ENCODE peak calls at places on chromosomes 16 and 17, in four cellular contexts. E, D, C and P are unnamed samples.

GRCh38 chr16:31351937-31352315 is 3.0 kb upstream of the ITGAX start:
- DNase-seq in E (no peak), D (no peak), C (no peak), P (no peak)

GRCh38 chr17:40071720-40072480 is 9.1 kb downstream of the THRA start:
- DNase-seq in E (peak; percentile 76), D (no peak), C (peak; percentile 70), P (no peak)

GRCh38 chr17:28381141-28381825 is 9.8 kb downstream of the SARM1 start:
- DNase-seq in E (peak; percentile 36), D (peak; percentile 94), C (no peak), P (no peak)

GRCh38 chr16:88303890-88304819 is 78.6 kb upstream of the ZNF469 start:
- DNase-seq in E (no peak), D (no peak), C (peak; percentile 73), P (no peak)

GRCh38 chr17:16027708-16028584 is 28.3 kb downstream of the TTC19 start:
- DNase-seq in E (peak; percentile 87), D (no peak), C (peak; percentile 45), P (no peak)

GRCh38 chr17:45873728-45874127 is 20.6 kb upstream of the MAPT start:
- DNase-seq in E (no peak), D (no peak), C (no peak), P (peak; percentile 29)

GRCh38 chr17:55606431-55606830 is 95.2 kb upstream of the SMIM36 start:
- DNase-seq in E (no peak), D (no peak), C (no peak), P (no peak)

GRCh38 chr17:46822388-46822921 is 4.0 kb upstream of the WNT3 start:
- DNase-seq in E (no peak), D (peak; percentile 79), C (no peak), P (no peak)

GRCh38 chr17:48241131-48241591 is 133.6 kb downstream of the SNX11 start:
- DNase-seq in E (peak; percentile 73), D (no peak), C (peak; percentile 32), P (no peak)

GRCh38 chr16:26816266-26816665 is 250.5 kb upstream of the C16orf82 start:
- DNase-seq in E (no peak), D (no peak), C (no peak), P (no peak)

GRCh38 chr17:76382305-76382802 is 2.1 kb upstream of the SPHK1 start:
- DNase-seq in E (peak; percentile 29), D (peak; percentile 79), C (no peak), P (no peak)

GRCh38 chr17:76381633-76382304 is 2.6 kb upstream of the SPHK1 start:
- DNase-seq in E (no peak), D (peak; percentile 33), C (no peak), P (no peak)

GRCh38 chr17:76378548-76379274 is 5.7 kb upstream of the SPHK1 start:
- DNase-seq in E (peak; percentile 44), D (no peak), C (no peak), P (no peak)

GRCh38 chr17:76379275-76379641 is 5.2 kb upstream of the SPHK1 start:
- DNase-seq in E (no peak), D (no peak), C (no peak), P (no peak)

DNA sequence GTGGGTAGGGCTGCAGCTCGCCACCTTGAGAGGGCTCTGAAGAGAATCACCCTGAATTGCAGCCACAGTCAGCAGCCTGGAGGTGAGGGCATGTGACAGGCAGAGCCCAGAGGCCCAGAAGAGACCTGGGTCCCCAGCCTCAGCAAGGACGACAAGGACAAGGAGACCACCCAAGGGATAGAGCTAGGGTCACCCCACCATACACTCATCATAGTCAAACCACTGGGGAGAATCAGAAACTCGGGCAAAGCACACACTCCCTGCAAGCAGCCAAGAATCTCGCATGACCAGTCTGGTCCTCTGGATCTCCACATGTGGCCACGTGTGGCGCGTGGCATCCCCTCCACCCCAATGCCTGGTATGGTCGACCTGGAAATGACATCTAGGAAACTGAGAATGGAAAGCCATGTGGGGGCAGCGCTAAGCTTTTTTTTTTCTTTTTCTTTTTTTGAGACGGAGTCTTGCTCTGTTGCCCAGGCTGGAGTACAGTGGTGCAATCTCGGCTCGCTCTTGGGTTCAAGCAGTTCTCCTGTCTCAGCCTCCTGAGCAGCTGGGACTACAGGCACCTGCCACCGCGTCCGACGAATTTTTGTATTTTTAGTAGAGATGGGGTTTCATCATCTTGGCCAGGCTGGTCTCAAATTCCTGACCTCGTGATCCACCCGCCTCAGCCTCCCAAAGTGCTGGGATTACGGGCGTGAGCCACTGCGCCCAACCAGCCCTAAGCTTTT is 4.6 kb upstream of the SPHK1 start:
- DNase-seq in E (no peak), D (no peak), C (no peak), P (no peak)
- TF ChIP-seq EZH2 in E (no peak), D (no peak), C (no peak), P (no peak)

DNA sequence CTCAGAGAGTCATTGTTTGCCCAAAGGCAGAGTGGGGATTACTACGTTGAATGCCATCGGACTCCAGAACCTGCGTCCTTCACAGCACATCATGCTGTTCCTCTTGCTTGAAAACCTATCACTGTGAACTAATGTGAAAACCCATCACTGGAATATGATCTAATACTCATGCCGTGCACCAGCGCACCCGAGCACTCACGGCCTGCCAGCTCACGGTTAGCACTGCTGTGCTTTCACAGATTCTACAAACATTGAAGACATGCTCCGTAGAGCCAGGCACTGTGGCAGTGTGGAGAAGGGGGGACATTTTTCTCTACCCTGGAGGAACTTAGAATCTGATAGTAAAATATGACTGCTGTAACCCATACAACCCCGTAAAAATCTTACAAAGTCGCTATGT is 350.4 kb downstream of the C16orf95 start:
- DNase-seq in E (no peak), D (no peak), C (no peak), P (no peak)
- H3K4me2 ChIP-seq in E (no peak overlapping the region), D (no peak overlapping the region), C (no peak overlapping the region), P (no peak overlapping the region)

DNA sequence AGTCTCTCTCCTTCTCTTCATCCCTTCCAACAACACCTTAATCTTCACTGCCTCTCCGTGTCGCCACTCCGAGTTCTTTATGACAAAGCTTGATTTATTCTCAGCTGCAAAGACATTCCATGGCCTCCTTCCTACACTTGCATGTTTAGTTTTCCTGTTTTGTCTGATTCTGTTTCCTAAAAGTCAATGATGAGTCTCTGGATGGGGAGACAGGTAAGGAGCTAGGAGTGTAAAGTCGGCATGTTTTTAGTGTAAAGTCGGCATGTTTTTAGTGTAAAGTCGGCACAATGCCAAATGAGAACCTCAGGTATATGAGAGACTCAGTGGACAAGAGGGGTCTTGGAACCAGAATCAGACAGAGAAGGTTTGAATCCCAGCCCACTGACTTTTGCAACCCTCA is 362.3 kb upstream of the EEF2KMT start:
- DNase-seq in E (no peak), D (no peak), C (no peak), P (no peak)
- TF ChIP-seq EZH2 in E (no peak), D (no peak), C (peak; percentile 93), P (no peak)

DNA sequence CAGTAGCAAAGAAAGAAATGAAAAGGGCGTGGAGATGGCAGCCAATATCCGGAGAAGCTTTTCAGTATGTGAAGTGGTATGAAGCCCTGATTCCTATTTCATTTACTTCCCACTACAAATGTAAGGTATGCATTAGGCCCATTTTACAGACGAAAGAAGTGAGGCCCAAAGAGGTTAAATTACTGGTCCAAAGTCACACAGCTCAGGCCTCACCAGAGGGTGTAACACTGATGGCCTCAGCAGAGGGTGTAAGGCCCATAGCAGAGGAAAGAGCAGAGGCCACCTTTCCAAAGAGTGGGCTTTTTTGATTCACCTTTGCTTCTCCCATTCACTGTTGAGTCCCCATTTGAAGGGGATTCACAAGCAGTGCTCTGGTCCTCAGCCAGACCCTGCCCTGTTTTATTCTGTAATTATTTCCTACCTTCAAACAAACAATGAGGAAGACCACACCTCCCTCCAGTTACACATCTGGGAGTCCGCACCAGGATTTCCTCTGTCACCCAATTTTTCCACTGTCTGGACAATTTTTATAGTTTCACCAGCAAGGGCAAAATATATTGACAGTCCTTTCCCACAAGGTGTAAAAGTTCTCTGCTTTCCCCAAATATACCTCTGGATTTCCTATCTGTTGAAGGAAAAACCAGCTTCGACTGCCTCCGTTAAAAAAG is 7.1 kb downstream of the ZFHX3 start:
- DNase-seq in E (no peak), D (no peak), C (no peak), P (no peak)
- H3K4me2 ChIP-seq in E (no peak overlapping the region), D (peak overlapping the region; percentile 31), C (no peak overlapping the region), P (no peak overlapping the region)

GRCh38 chr17:81960130-81960958 is 643 bp downstream of the NOTUM start:
- DNase-seq in E (no peak), D (peak; percentile 66), C (no peak), P (no peak)
- TF ChIP-seq EZH2 in E (peak; percentile 100), D (peak; percentile 77), C (no peak), P (no peak)

GRCh38 chr17:61331178-61331577 is 68.5 kb upstream of the TBX2 start:
- DNase-seq in E (no peak), D (no peak), C (no peak), P (no peak)
- H3K4me2 ChIP-seq in E (no peak overlapping the region), D (no peak overlapping the region), C (no peak overlapping the region), P (no peak overlapping the region)